ENCODE peak calls at places on chromosomes 7 and 10, in six cellular contexts. One of them, this sample, is unnamed.
A peak's percentile ranks its signal among the peaks of the same experiment; 100 is the strongest.

GRCh38 chr10:78618050-78618449 is 450.7 kb upstream of the ZMIZ1 start:
- DNase-seq in breast epithelium: no peak
- DNase-seq in mucosa of descending colon: no peak
- DNase-seq in cardiac muscle cell: no peak
- DNase-seq in ascending aorta: no peak
- DNase-seq in colonic mucosa: no peak
- DNase-seq in this sample: no peak

GRCh38 chr10:102452672-102453340 is 1.5 kb upstream of the C10orf95 start:
- DNase-seq in mucosa of descending colon: peak; percentile 45
- DNase-seq in ascending aorta: peak; percentile 51
- DNase-seq in cardiac muscle cell: no peak
- DNase-seq in breast epithelium: no peak
- DNase-seq in colonic mucosa: no peak
- DNase-seq in this sample: no peak

GRCh38 chr10:50622497-50623298 is 1.1 kb downstream of the SGMS1 start:
- DNase-seq in ascending aorta: no peak
- DNase-seq in mucosa of descending colon: peak; percentile 52
- DNase-seq in cardiac muscle cell: peak; percentile 64
- DNase-seq in breast epithelium: no peak
- DNase-seq in colonic mucosa: peak; percentile 63
- DNase-seq in this sample: peak; percentile 50

GRCh38 chr7:140649566-140650205 is 9.1 kb upstream of the DENND2A start:
- DNase-seq in breast epithelium: peak; percentile 3
- DNase-seq in ascending aorta: no peak
- DNase-seq in colonic mucosa: no peak
- DNase-seq in mucosa of descending colon: no peak
- DNase-seq in cardiac muscle cell: no peak
- DNase-seq in this sample: no peak

GRCh38 chr7:103803631-103804030 is 185.8 kb downstream of the RELN start:
- DNase-seq in ascending aorta: no peak
- DNase-seq in breast epithelium: no peak
- DNase-seq in cardiac muscle cell: no peak
- DNase-seq in colonic mucosa: no peak
- DNase-seq in mucosa of descending colon: no peak
- DNase-seq in this sample: no peak

GRCh38 chr7:158289761-158290523 is 297.7 kb downstream of the PTPRN2 start:
- DNase-seq in mucosa of descending colon: no peak
- DNase-seq in colonic mucosa: no peak
- DNase-seq in breast epithelium: no peak
- DNase-seq in ascending aorta: no peak
- DNase-seq in cardiac muscle cell: no peak
- DNase-seq in this sample: no peak

GRCh38 chr10:97220371-97220770 is 34.6 kb upstream of the SLIT1 start:
- DNase-seq in cardiac muscle cell: no peak
- DNase-seq in breast epithelium: no peak
- DNase-seq in colonic mucosa: no peak
- DNase-seq in mucosa of descending colon: no peak
- DNase-seq in ascending aorta: no peak
- DNase-seq in this sample: no peak

GRCh38 chr7:86598311-86598710 is 45.4 kb upstream of the GRM3 start:
- DNase-seq in ascending aorta: no peak
- DNase-seq in cardiac muscle cell: peak; percentile 27
- DNase-seq in breast epithelium: no peak
- DNase-seq in colonic mucosa: peak; percentile 26
- DNase-seq in mucosa of descending colon: peak; percentile 51
- DNase-seq in this sample: peak; percentile 52

GRCh38 chr7:25031007-25031406 is 51.0 kb upstream of the OSBPL3 start:
- DNase-seq in ascending aorta: no peak
- DNase-seq in breast epithelium: no peak
- DNase-seq in mucosa of descending colon: peak; percentile 5
- DNase-seq in cardiac muscle cell: no peak
- DNase-seq in colonic mucosa: no peak
- DNase-seq in this sample: no peak

GRCh38 chr10:98328640-98329039 is 60.6 kb upstream of the LOXL4 start:
- DNase-seq in cardiac muscle cell: no peak
- DNase-seq in ascending aorta: no peak
- DNase-seq in colonic mucosa: no peak
- DNase-seq in breast epithelium: no peak
- DNase-seq in mucosa of descending colon: no peak
- DNase-seq in this sample: no peak

GRCh38 chr10:5983813-5984212 is 6.5 kb upstream of the IL15RA start:
- DNase-seq in ascending aorta: no peak
- DNase-seq in breast epithelium: no peak
- DNase-seq in colonic mucosa: no peak
- DNase-seq in cardiac muscle cell: no peak
- DNase-seq in mucosa of descending colon: no peak
- DNase-seq in this sample: no peak

GRCh38 chr7:74302745-74303221 is 13.6 kb downstream of the CLIP2 start:
- DNase-seq in breast epithelium: no peak
- DNase-seq in colonic mucosa: no peak
- DNase-seq in mucosa of descending colon: no peak
- DNase-seq in ascending aorta: no peak
- DNase-seq in cardiac muscle cell: no peak
- DNase-seq in this sample: no peak

GRCh38 chr7:22156205-22156604 is 200.7 kb downstream of the RAPGEF5 start:
- DNase-seq in mucosa of descending colon: no peak
- DNase-seq in breast epithelium: no peak
- DNase-seq in colonic mucosa: no peak
- DNase-seq in ascending aorta: no peak
- DNase-seq in cardiac muscle cell: no peak
- DNase-seq in this sample: no peak

GRCh38 chr7:155470186-155470487 is 12.2 kb downstream of the EN2 start:
- DNase-seq in mucosa of descending colon: no peak
- DNase-seq in cardiac muscle cell: no peak
- DNase-seq in ascending aorta: no peak
- DNase-seq in colonic mucosa: no peak
- DNase-seq in breast epithelium: no peak
- DNase-seq in this sample: no peak

GRCh38 chr10:124025638-124026336 is 67.6 kb downstream of the CHST15 start:
- DNase-seq in colonic mucosa: no peak
- DNase-seq in mucosa of descending colon: peak; percentile 15
- DNase-seq in ascending aorta: no peak
- DNase-seq in cardiac muscle cell: peak; percentile 47
- DNase-seq in breast epithelium: no peak
- DNase-seq in this sample: peak; percentile 39

GRCh38 chr7:121697731-121698396 is 175.1 kb upstream of the PTPRZ1 start:
- DNase-seq in breast epithelium: no peak
- DNase-seq in ascending aorta: no peak
- DNase-seq in colonic mucosa: no peak
- DNase-seq in mucosa of descending colon: no peak
- DNase-seq in cardiac muscle cell: no peak
- DNase-seq in this sample: no peak

GRCh38 chr10:75617485-75618155 is 186.2 kb downstream of the LRMDA start:
- DNase-seq in colonic mucosa: no peak
- DNase-seq in mucosa of descending colon: no peak
- DNase-seq in ascending aorta: no peak
- DNase-seq in cardiac muscle cell: no peak
- DNase-seq in breast epithelium: no peak
- DNase-seq in this sample: no peak

GRCh38 chr10:22570733-22571430 is 143.5 kb downstream of the PIP4K2A start:
- DNase-seq in ascending aorta: no peak
- DNase-seq in colonic mucosa: no peak
- DNase-seq in mucosa of descending colon: no peak
- DNase-seq in cardiac muscle cell: no peak
- DNase-seq in breast epithelium: no peak
- DNase-seq in this sample: no peak

GRCh38 chr10:118763202-118763988 is 8.6 kb upstream of the CACUL1 start:
- DNase-seq in cardiac muscle cell: no peak
- DNase-seq in breast epithelium: no peak
- DNase-seq in colonic mucosa: no peak
- DNase-seq in ascending aorta: no peak
- DNase-seq in mucosa of descending colon: no peak
- DNase-seq in this sample: no peak

GRCh38 chr7:130445008-130445407 is 4.2 kb upstream of the CEP41 start:
- DNase-seq in breast epithelium: no peak
- DNase-seq in colonic mucosa: no peak
- DNase-seq in ascending aorta: no peak
- DNase-seq in mucosa of descending colon: no peak
- DNase-seq in cardiac muscle cell: no peak
- DNase-seq in this sample: no peak

GRCh38 chr10:120586471-120586872 is 129.4 kb downstream of the PLPP4 start:
- DNase-seq in cardiac muscle cell: no peak
- DNase-seq in colonic mucosa: no peak
- DNase-seq in mucosa of descending colon: no peak
- DNase-seq in breast epithelium: no peak
- DNase-seq in ascending aorta: no peak
- DNase-seq in this sample: no peak

GRCh38 chr10:96889415-96890171 is 57.5 kb downstream of the LCOR start:
- DNase-seq in mucosa of descending colon: no peak
- DNase-seq in breast epithelium: no peak
- DNase-seq in colonic mucosa: no peak
- DNase-seq in cardiac muscle cell: no peak
- DNase-seq in ascending aorta: no peak
- DNase-seq in this sample: no peak

GRCh38 chr10:63628526-63629362 is 107.5 kb downstream of the REEP3 start:
- DNase-seq in ascending aorta: no peak
- DNase-seq in colonic mucosa: peak; percentile 72
- DNase-seq in mucosa of descending colon: peak; percentile 72
- DNase-seq in cardiac muscle cell: peak; percentile 98
- DNase-seq in breast epithelium: no peak
- DNase-seq in this sample: peak; percentile 50

GRCh38 chr7:148330124-148330818 is 260.3 kb upstream of the C7orf33 start:
- DNase-seq in cardiac muscle cell: no peak
- DNase-seq in breast epithelium: no peak
- DNase-seq in ascending aorta: no peak
- DNase-seq in mucosa of descending colon: no peak
- DNase-seq in colonic mucosa: no peak
- DNase-seq in this sample: no peak
- H3K4me1 ChIP-seq in cardiac muscle cell: peaks cover 7% of the 10 kb centered on the region
- H3K4me1 ChIP-seq in breast epithelium: no peaks in the 10 kb centered on the region
- H3K4me1 ChIP-seq in ascending aorta: no peaks in the 10 kb centered on the region
- H3K4me1 ChIP-seq in mucosa of descending colon: no peaks in the 10 kb centered on the region
- H3K4me1 ChIP-seq in colonic mucosa: no peaks in the 10 kb centered on the region
- H3K4me1 ChIP-seq in this sample: peaks cover 17% of the 10 kb centered on the region

DNA sequence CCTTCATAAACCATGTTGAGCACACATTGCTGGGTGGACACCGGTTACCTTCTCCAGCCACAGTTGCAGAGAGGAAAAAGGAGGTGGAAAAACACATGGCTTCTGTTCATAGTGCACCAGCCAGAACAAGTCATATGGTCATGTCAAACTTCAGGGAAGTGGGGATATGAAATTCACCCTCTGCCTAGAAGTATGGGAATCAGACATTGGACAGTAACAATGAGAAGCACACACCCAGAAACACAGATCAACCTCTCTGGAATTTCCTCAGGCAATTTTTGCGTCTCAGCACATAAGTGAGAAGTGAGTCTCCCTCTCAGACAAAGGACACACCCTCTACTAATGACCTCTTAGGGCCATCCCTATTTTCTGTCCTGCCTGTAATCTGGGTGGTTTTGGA is 172.6 kb upstream of the SVIL start:
- DNase-seq in cardiac muscle cell: no peak
- DNase-seq in colonic mucosa: no peak
- DNase-seq in mucosa of descending colon: no peak
- DNase-seq in ascending aorta: no peak
- DNase-seq in breast epithelium: no peak
- DNase-seq in this sample: no peak
- H3K4me3 ChIP-seq in cardiac muscle cell: no peak overlapping the region
- H3K4me3 ChIP-seq in colonic mucosa: no peak overlapping the region
- H3K4me3 ChIP-seq in mucosa of descending colon: no peak overlapping the region
- H3K4me3 ChIP-seq in ascending aorta: no peak overlapping the region
- H3K4me3 ChIP-seq in breast epithelium: no peak overlapping the region
- H3K4me3 ChIP-seq in this sample: no peak overlapping the region

DNA sequence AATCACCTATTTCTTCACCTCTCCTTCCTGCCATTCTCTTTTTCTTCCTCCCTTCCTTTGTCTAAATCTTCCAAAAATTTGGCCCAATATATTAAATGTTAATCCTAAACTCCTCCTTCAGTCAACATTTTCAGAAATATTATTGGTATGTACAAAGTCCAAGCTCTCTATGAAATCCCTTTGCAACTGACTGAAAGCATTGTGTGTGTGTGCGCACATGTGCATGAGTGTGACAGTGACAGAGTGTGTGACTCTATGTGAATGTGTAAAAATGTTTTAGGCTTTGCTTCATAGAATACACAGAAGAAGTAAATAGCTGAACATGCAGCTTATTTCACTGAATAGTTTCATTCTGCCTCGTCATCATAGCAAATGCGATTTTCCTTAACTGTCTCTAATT is 7.0 kb downstream of the GPAM start:
- DNase-seq in ascending aorta: no peak
- DNase-seq in cardiac muscle cell: no peak
- DNase-seq in colonic mucosa: no peak
- DNase-seq in breast epithelium: no peak
- DNase-seq in mucosa of descending colon: no peak
- DNase-seq in this sample: no peak
- H3K36me3 ChIP-seq in ascending aorta: peaks cover 58% of the 10 kb centered on the region
- H3K36me3 ChIP-seq in cardiac muscle cell: peaks cover 36% of the 10 kb centered on the region
- H3K36me3 ChIP-seq in colonic mucosa: no peaks in the 10 kb centered on the region
- H3K36me3 ChIP-seq in breast epithelium: peaks cover 11% of the 10 kb centered on the region
- H3K36me3 ChIP-seq in mucosa of descending colon: no peaks in the 10 kb centered on the region
- H3K36me3 ChIP-seq in this sample: no peaks in the 10 kb centered on the region

GRCh38 chr10:103640436-103641181 is 147.1 kb downstream of the NEURL1 start:
- DNase-seq in colonic mucosa: no peak
- DNase-seq in mucosa of descending colon: no peak
- DNase-seq in breast epithelium: no peak
- DNase-seq in ascending aorta: no peak
- DNase-seq in cardiac muscle cell: no peak
- DNase-seq in this sample: no peak
- H3K4me1 ChIP-seq in colonic mucosa: peaks cover 5% of the 10 kb centered on the region
- H3K4me1 ChIP-seq in mucosa of descending colon: peaks cover 2% of the 10 kb centered on the region
- H3K4me1 ChIP-seq in breast epithelium: peaks cover 12% of the 10 kb centered on the region
- H3K4me1 ChIP-seq in ascending aorta: peaks cover 20% of the 10 kb centered on the region
- H3K4me1 ChIP-seq in cardiac muscle cell: peaks cover 2% of the 10 kb centered on the region
- H3K4me1 ChIP-seq in this sample: peaks cover 15% of the 10 kb centered on the region

GRCh38 chr7:100166966-100167911 is 1.2 kb downstream of the GAL3ST4 start:
- DNase-seq in ascending aorta: no peak
- DNase-seq in breast epithelium: no peak
- DNase-seq in colonic mucosa: no peak
- DNase-seq in mucosa of descending colon: no peak
- DNase-seq in cardiac muscle cell: no peak
- DNase-seq in this sample: no peak
- H3K4me3 ChIP-seq in ascending aorta: peak overlapping the region; percentile 60
- H3K4me3 ChIP-seq in breast epithelium: peak overlapping the region; percentile 46
- H3K4me3 ChIP-seq in colonic mucosa: no peak overlapping the region
- H3K4me3 ChIP-seq in mucosa of descending colon: no peak overlapping the region
- H3K4me3 ChIP-seq in cardiac muscle cell: peak overlapping the region; percentile 5
- H3K4me3 ChIP-seq in this sample: no peak overlapping the region